ENCODE peak calls at places on chromosomes 13 and 19, in ten cellular contexts. P is iPS-NIHi11; E is C1 segment of cervical spinal cord; H is aorta; W is B cell; C is myocyte; T is pons; O is endodermal cell; X is stimulated activated CD8-positive, alpha-beta memory T cell treated with anti-CD3 and anti-CD28 coated beads, Interleukin-7, amount 100 ng/mL, for 48 hours; S is effector memory CD4-positive, alpha-beta T cell. K is an unnamed sample.

GRCh38 chr13:28707629-28708427 is 10.9 kb downstream of the SLC46A3 start:
- DNase-seq in S (no peak), O (no peak), T (peak), W (no peak), H (no peak), E (no peak), P (no peak), X (no peak), C (peak), K (no peak)

GRCh38 chr19:36093687-36094086 is 17.3 kb upstream of the OVOL3 start:
- DNase-seq in X (no peak), C (no peak), P (no peak), S (no peak), H (no peak), E (peak), T (peak), O (no peak), W (peak), K (peak)

GRCh38 chr19:16316506-16316882 is 8.1 kb upstream of the KLF2 start:
- DNase-seq in H (no peak), S (no peak), C (peak), O (no peak), E (no peak), W (no peak), P (no peak), T (peak), X (no peak), K (no peak)

GRCh38 chr19:35714601-35715354 is 3.0 kb upstream of the KMT2B start:
- DNase-seq in W (no peak), S (no peak), C (no peak), X (no peak), O (peak), T (no peak), P (no peak), H (no peak), E (no peak), K (no peak)

GRCh38 chr19:39299832-39300231 is 3.6 kb downstream of the IFNL1 start:
- DNase-seq in T (no peak), W (no peak), C (no peak), H (peak), O (no peak), P (no peak), E (no peak), X (no peak), S (no peak), K (no peak)

GRCh38 chr19:47363758-47364529 is 14.8 kb downstream of the DHX34 start:
- DNase-seq in S (no peak), E (no peak), W (no peak), C (no peak), X (no peak), O (peak), P (no peak), H (no peak), T (no peak), K (no peak)

GRCh38 chr13:99985886-99986527 is 4.4 kb downstream of the ZIC2 start:
- DNase-seq in T (peak), W (no peak), C (no peak), X (no peak), E (no peak), P (no peak), S (no peak), H (no peak), O (peak), K (no peak)

GRCh38 chr13:40114305-40114896 is 458.9 kb downstream of the COG6 start:
- DNase-seq in X (no peak), P (no peak), H (no peak), O (no peak), S (no peak), T (peak), C (no peak), W (no peak), E (peak), K (peak)

GRCh38 chr13:48214519-48215121 is 18.4 kb upstream of the ITM2B start:
- DNase-seq in H (no peak), S (no peak), T (no peak), P (no peak), E (no peak), C (no peak), O (no peak), W (no peak), X (no peak), K (no peak)

GRCh38 chr13:75704194-75704941 is 68.2 kb downstream of the LMO7 start:
- DNase-seq in W (no peak), E (no peak), H (no peak), S (no peak), P (no peak), O (no peak), X (no peak), C (peak), T (no peak), K (no peak)

GRCh38 chr19:33273881-33274662 is 28.3 kb downstream of the CEBPA start:
- DNase-seq in H (peak), O (no peak), S (no peak), E (no peak), X (no peak), P (no peak), C (peak), W (no peak), T (no peak), K (peak)

GRCh38 chr13:27643334-27644158 is 21.9 kb downstream of the POLR1D start:
- DNase-seq in C (no peak), E (no peak), X (no peak), O (no peak), W (no peak), T (no peak), H (no peak), P (no peak), S (no peak), K (no peak)

GRCh38 chr19:44879309-44880065 is 11.6 kb upstream of the TOMM40 start:
- DNase-seq in W (no peak), C (no peak), P (no peak), X (no peak), E (no peak), O (no peak), T (no peak), S (no peak), H (no peak), K (no peak)

GRCh38 chr19:15508035-15508710 is at the start of gene CYP4F22:
- DNase-seq in W (no peak), C (no peak), T (no peak), S (no peak), O (peak), P (peak), E (no peak), X (no peak), H (no peak), K (no peak)

GRCh38 chr19:1520203-1520780 is 3.6 kb upstream of the PLK5 start:
- DNase-seq in S (no peak), E (no peak), T (no peak), P (no peak), H (no peak), O (no peak), W (no peak), C (no peak), X (no peak), K (no peak)

GRCh38 chr13:25731511-25731910 is 320.3 kb downstream of the SHISA2 start:
- DNase-seq in H (no peak), C (peak), O (no peak), E (no peak), W (no peak), P (no peak), S (no peak), T (no peak), X (no peak), K (no peak)

GRCh38 chr13:19587635-19588300 is 26.4 kb upstream of the TPTE2 start:
- DNase-seq in W (no peak), S (no peak), P (no peak), O (peak), X (no peak), E (no peak), H (no peak), C (peak), T (peak), K (no peak)

GRCh38 chr13:88246239-88246638 is 575.1 kb downstream of the SLITRK5 start:
- DNase-seq in C (no peak), S (no peak), O (no peak), P (no peak), W (no peak), X (no peak), H (no peak), T (no peak), E (no peak), K (no peak)

K was measured in head of caudate nucleus.